ENCODE peak calls at places on chromosomes 3 and 15, in nine cellular contexts. G, B, N, F, X, P, M, T and C are unnamed samples.

GRCh38 chr3:184604956-184605290 is 43.3 kb downstream of the EPHB3 start:
- DNase-seq in F (peak), P (no peak), B (no peak), G (no peak), T (no peak), X (no peak), M (no peak), N (no peak), C (no peak)

GRCh38 chr3:57048052-57048671 is 12.3 kb upstream of the SPATA12 start:
- DNase-seq in T (no peak), N (no peak), M (no peak), G (no peak), B (peak), F (peak), X (no peak), P (no peak), C (no peak)

GRCh38 chr3:54866221-54866620 is 61.6 kb downstream of the LRTM1 start:
- DNase-seq in N (no peak), M (no peak), G (no peak), X (no peak), B (no peak), F (no peak), P (no peak), T (no peak), C (no peak)

GRCh38 chr15:84894743-84895425 is 10.4 kb downstream of the SLC28A1 start:
- DNase-seq in T (peak), M (no peak), N (no peak), X (no peak), B (no peak), P (no peak), G (no peak), F (no peak), C (no peak)

GRCh38 chr3:190443257-190443656 is 6.4 kb downstream of the TMEM207 start:
- DNase-seq in T (peak), M (no peak), F (no peak), B (no peak), N (no peak), G (no peak), X (no peak), P (no peak), C (no peak)

GRCh38 chr15:85771781-85772445 is 22.8 kb downstream of the KLHL25 start:
- DNase-seq in M (no peak), P (no peak), X (no peak), N (peak), G (no peak), T (no peak), B (no peak), F (peak), C (no peak)

GRCh38 chr3:190183121-190183520 is 62.4 kb upstream of the P3H2 start:
- DNase-seq in X (no peak), G (no peak), M (no peak), P (no peak), N (no peak), F (no peak), B (peak), T (peak), C (no peak)

GRCh38 chr15:58528197-58528870 is 96.5 kb downstream of the LIPC start:
- DNase-seq in B (peak), M (no peak), G (no peak), P (no peak), F (no peak), T (peak), X (no peak), N (no peak), C (no peak)

GRCh38 chr15:45640610-45641009 is 5.8 kb downstream of the SQOR start:
- DNase-seq in T (peak), X (no peak), F (no peak), G (no peak), N (no peak), P (no peak), B (peak), M (no peak), C (no peak)

GRCh38 chr3:152826476-152826875 is 8.5 kb upstream of the P2RY1 start:
- DNase-seq in F (no peak), M (no peak), P (no peak), N (no peak), T (no peak), G (no peak), B (no peak), X (no peak), C (no peak)

GRCh38 chr3:194875581-194876402 is 190.1 kb downstream of the FAM43A start:
- DNase-seq in G (no peak), T (no peak), X (no peak), P (no peak), N (no peak), M (no peak), B (no peak), F (no peak), C (no peak)

GRCh38 chr3:27722957-27723802 is 1.1 kb upstream of the EOMES start:
- DNase-seq in X (no peak), G (no peak), B (no peak), T (no peak), P (no peak), F (no peak), N (no peak), M (no peak), C (no peak)

GRCh38 chr15:51450001-51450400 is 108.5 kb downstream of the GLDN start:
- DNase-seq in F (no peak), B (peak), M (no peak), G (no peak), X (no peak), T (peak), N (no peak), P (no peak), C (no peak)

GRCh38 chr15:45454825-45455224 is 67.7 kb downstream of the SLC30A4 start:
- DNase-seq in G (peak), P (no peak), X (peak), F (peak), T (peak), N (peak), M (peak), B (peak), C (peak)

GRCh38 chr15:98983333-98983732 is 24.3 kb downstream of the PGPEP1L start:
- DNase-seq in G (no peak), X (no peak), T (peak), N (no peak), B (peak), P (no peak), M (no peak), F (peak), C (no peak)

GRCh38 chr15:25439456-25439836 is 622 bp upstream of the UBE3A start:
- DNase-seq in T (peak), F (no peak), X (peak), P (no peak), M (no peak), G (no peak), N (no peak), B (peak), C (no peak)

GRCh38 chr3:123392871-123393620 is 55.8 kb downstream of the ADCY5 start:
- DNase-seq in M (no peak), F (no peak), P (no peak), G (no peak), N (no peak), B (no peak), T (peak), X (no peak), C (no peak)

GRCh38 chr3:38824349-38824748 is 8.3 kb upstream of the SCN10A start:
- DNase-seq in M (no peak), P (no peak), X (no peak), G (no peak), B (no peak), T (no peak), N (no peak), F (no peak), C (no peak)

GRCh38 chr3:141410861-141411771 is 42.8 kb downstream of the ZBTB38 start:
- DNase-seq in M (no peak), X (peak), F (peak), P (no peak), B (peak), N (no peak), G (no peak), T (peak), C (no peak)

GRCh38 chr3:125594581-125595011 is 701 bp downstream of the OSBPL11 start:
- DNase-seq in X (peak), F (peak), T (no peak), P (peak), G (no peak), M (peak), B (no peak), N (no peak), C (peak)

GRCh38 chr3:149848238-149848637 is 35.2 kb downstream of the RNF13 start:
- DNase-seq in T (no peak), G (no peak), X (no peak), M (no peak), N (no peak), B (no peak), P (no peak), F (no peak), C (no peak)

GRCh38 chr3:143707848-143708247 is 140.4 kb downstream of the SLC9A9 start:
- DNase-seq in G (no peak), T (no peak), B (peak), N (no peak), F (no peak), P (no peak), X (no peak), M (no peak), C (no peak)

GRCh38 chr3:127157181-127157828 is 35.6 kb upstream of the PRR23E start:
- DNase-seq in N (peak), X (no peak), M (peak), B (no peak), P (peak), G (no peak), F (no peak), T (no peak), C (no peak)

GRCh38 chr15:61159901-61160300 is 69.2 kb downstream of the RORA start:
- DNase-seq in M (no peak), B (no peak), G (no peak), N (no peak), X (no peak), T (no peak), P (no peak), F (no peak), C (no peak)

GRCh38 chr15:70528270-70528706 is 235.1 kb downstream of the UACA start:
- DNase-seq in M (peak), T (no peak), B (peak), N (no peak), X (peak), G (peak), P (no peak), F (no peak), C (no peak)

GRCh38 chr15:96171842-96172241 is 158.7 kb upstream of the NR2F2 start:
- DNase-seq in M (no peak), F (no peak), P (no peak), X (no peak), G (no peak), T (no peak), B (peak), N (no peak), C (no peak)

GRCh38 chr3:183287301-183287971 is 34.4 kb downstream of the B3GNT5 start:
- DNase-seq in N (no peak), G (no peak), B (peak), F (peak), P (no peak), X (no peak), M (no peak), T (peak), C (no peak)

GRCh38 chr3:64578797-64579196 is 109.0 kb downstream of the ADAMTS9 start:
- DNase-seq in P (no peak), M (no peak), B (peak), N (no peak), F (no peak), G (no peak), T (no peak), X (no peak), C (no peak)

GRCh38 chr3:151816091-151816604 is 2.2 kb downstream of the AADAC start:
- DNase-seq in B (peak), X (no peak), T (peak), G (no peak), N (no peak), P (no peak), F (no peak), M (no peak), C (no peak)

GRCh38 chr3:149377408-149378111 is at the start of gene TM4SF1:
- DNase-seq in P (no peak), N (peak), G (no peak), M (no peak), T (peak), F (peak), X (no peak), B (peak), C (peak)

GRCh38 chr3:45499529-45499928 is 95.0 kb upstream of the LIMD1 start:
- DNase-seq in N (no peak), B (peak), G (no peak), M (no peak), T (peak), P (no peak), X (peak), F (no peak), C (no peak)

GRCh38 chr3:72143322-72143721 is 358.4 kb upstream of the PROK2 start:
- DNase-seq in P (no peak), N (no peak), X (no peak), F (no peak), M (no peak), T (peak), G (no peak), B (peak), C (no peak)

GRCh38 chr3:56415672-56416071 is 52.6 kb downstream of the ERC2 start:
- DNase-seq in M (no peak), P (no peak), T (peak), N (no peak), F (no peak), G (no peak), B (peak), X (no peak), C (no peak)

GRCh38 chr15:78399081-78399480 is 38.9 kb upstream of the IREB2 start:
- DNase-seq in G (no peak), M (no peak), N (no peak), X (no peak), T (no peak), B (no peak), P (no peak), F (no peak), C (no peak)

GRCh38 chr3:114902691-114903101 is 244.4 kb downstream of the ZBTB20 start:
- DNase-seq in G (no peak), T (no peak), B (no peak), M (no peak), N (no peak), F (no peak), P (no peak), X (no peak), C (no peak)

GRCh38 chr15:41842229-41842628 is 3.6 kb downstream of the PLA2G4B start:
- DNase-seq in B (no peak), G (no peak), P (no peak), X (no peak), M (no peak), F (no peak), N (no peak), T (no peak), C (no peak)
- H3K4me3 ChIP-seq in B (no peak), G (no peak), P (no peak), X (no peak), M (no peak), F (no peak), N (no peak), T (no peak), C (no peak)

GRCh38 chr3:129549805-129550204 is 6.8 kb downstream of the H1-8 start:
- DNase-seq in B (no peak), F (no peak), G (no peak), P (no peak), X (no peak), T (no peak), N (no peak), M (no peak), C (no peak)

GRCh38 chr3:129553171-129553570 is 10.2 kb downstream of the H1-8 start:
- DNase-seq in G (no peak), X (no peak), B (no peak), M (no peak), F (no peak), N (no peak), P (peak), T (no peak), C (no peak)

GRCh38 chr3:129554356-129555120 is 11.6 kb downstream of the H1-8 start:
- DNase-seq in M (no peak), N (no peak), X (no peak), B (no peak), F (no peak), T (no peak), P (peak), G (no peak), C (no peak)

GRCh38 chr3:129553771-129554170 is 10.8 kb downstream of the H1-8 start:
- DNase-seq in B (no peak), X (peak), F (no peak), P (peak), T (no peak), G (no peak), N (no peak), M (no peak), C (no peak)

DNA sequence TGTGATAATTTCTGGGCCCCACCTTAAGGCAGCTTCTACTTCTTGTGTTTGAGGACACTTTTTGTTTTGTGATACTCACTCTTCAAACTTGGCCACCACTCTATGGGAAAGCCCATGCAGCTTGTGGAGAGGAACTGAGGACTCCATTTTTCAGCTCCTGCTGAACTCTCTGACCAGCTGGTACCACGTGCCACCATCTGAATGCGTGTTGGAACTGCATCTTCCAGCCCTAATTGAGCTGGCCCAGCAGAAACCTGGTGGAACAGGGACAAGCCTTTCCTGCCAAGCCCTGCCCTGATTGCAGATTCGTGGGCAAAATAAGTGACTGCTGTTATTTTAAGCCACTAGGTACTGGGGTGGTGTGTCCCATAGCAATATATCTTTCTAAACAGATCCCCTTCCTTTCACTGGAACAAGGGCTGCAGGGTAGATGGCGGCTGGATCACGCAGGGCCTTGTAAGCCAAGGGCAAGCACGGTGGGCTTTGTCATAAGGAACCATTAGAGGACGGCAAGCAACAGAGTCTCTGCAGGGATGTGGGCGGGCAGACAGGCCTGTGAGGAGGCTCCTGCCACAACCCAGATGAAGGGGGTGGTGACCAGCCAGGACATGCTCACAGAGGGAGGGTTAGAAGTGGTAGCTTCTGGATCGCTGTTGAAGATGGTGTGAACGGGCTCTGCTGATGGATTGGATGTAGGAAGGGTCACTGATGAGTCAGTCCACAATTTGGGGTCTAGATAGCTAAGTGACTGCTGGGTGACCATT is 9.5 kb downstream of the H1-8 start:
- DNase-seq in M (no peak), F (no peak), N (no peak), G (no peak), T (no peak), X (no peak), P (peak), B (no peak), C (no peak)
- TF ChIP-seq CTCF in M (no peak), F (no peak), N (no peak), G (no peak), T (no peak), X (no peak), P (no peak), B (no peak), C (no peak)

GRCh38 chr3:154062513-154062912 is 58.7 kb upstream of the ARHGEF26 start:
- DNase-seq in P (peak), M (no peak), N (no peak), G (no peak), F (no peak), B (no peak), T (no peak), X (no peak), C (no peak)

GRCh38 chr3:154059798-154060197 is 61.4 kb upstream of the ARHGEF26 start:
- DNase-seq in N (no peak), X (no peak), B (no peak), F (no peak), T (peak), M (no peak), P (no peak), G (no peak), C (no peak)

DNA sequence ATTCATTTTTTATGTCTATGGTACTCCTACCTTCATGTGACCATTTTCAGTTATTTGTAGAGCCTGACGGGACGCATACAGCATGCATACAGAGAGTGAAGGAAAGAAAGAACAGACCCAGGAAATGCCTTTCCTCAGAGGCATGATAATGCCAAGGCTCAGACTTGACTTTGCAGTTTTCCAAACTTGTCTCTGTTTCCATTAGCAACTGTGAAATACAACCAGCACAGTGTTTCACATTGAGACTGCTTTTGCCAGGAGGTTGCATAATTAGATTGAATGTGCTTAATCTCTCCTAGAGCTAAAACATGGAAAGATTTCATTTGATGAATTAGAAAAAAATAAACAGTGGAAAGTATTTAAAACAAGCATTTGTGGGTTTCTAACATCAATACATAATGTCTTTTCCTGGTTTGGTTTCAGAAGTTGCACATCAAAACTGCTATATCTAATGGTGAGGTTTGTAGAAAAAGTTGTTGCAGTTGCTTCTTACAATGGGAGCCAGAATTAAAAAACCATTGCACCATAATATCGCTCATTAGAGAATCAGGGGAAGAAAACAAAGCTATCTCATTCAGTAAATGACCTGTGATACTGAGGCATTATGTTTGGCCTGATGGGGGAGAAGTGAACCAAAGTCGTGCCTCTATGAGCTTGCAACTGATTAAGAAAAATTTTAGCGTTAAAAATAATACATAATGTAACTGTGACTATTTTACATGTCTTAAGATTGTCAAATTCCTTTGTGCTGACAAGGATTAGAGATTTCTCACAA is 60.4 kb upstream of the ARHGEF26 start:
- DNase-seq in G (no peak), N (no peak), X (no peak), P (no peak), T (no peak), B (peak), M (no peak), F (peak), C (no peak)
- H3K4me3 ChIP-seq in G (no peak), N (no peak), X (no peak), P (no peak), T (no peak), B (no peak), M (no peak), F (no peak), C (no peak)

DNA sequence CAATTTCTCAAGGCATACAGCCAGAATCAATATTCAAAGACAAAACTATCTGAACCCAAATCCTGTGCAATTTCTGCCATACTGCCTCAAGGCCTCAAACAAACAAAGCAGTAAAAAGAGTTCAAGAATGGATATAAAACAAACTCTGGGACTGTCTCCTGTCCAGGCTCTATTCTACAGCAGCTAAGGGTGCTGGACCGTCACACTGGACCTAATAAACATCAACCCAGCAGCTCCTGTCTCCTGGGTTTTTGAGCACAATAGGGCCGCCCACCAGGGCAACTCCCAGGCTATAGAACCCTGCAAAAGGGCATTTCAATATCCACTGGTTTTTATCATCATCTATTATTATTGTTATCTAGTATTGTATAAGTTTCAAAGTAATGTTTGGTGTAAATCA is 91.8 kb upstream of the KCNMB2 start:
- DNase-seq in G (no peak), F (no peak), P (no peak), M (no peak), T (no peak), X (no peak), N (no peak), B (no peak), C (no peak)
- TF ChIP-seq CTCF in G (no peak), F (no peak), P (no peak), M (no peak), T (no peak), X (no peak), N (no peak), B (no peak), C (no peak)